ENCODE peak calls at places on chromosomes 3 and 15, in four cellular contexts. I is HepG2, D is GM12878, O is H1. C is an unnamed sample.

GRCh38 chr15:100099976-100100375 is 241.8 kb downstream of the ADAMTS17 start:
- DNase-seq in I (no peak), D (no peak), O (no peak), C (no peak)

GRCh38 chr15:73320619-73321180 is 48.1 kb downstream of the HCN4 start:
- DNase-seq in I (no peak), D (no peak), O (no peak), C (no peak)

GRCh38 chr3:179107617-179108016 is 36.0 kb upstream of the ZMAT3 start:
- DNase-seq in I (no peak), D (no peak), O (no peak), C (no peak)

GRCh38 chr15:38252481-38253311 is at the start of gene SPRED1:
- DNase-seq in I (peak; percentile 14), D (no peak), O (no peak), C (no peak)

GRCh38 chr3:177126015-177126773 is 71.1 kb downstream of the TBL1XR1 start:
- DNase-seq in I (no peak), D (no peak), O (no peak), C (no peak)

GRCh38 chr3:64152100-64152499 is 73.2 kb downstream of the PRICKLE2 start:
- DNase-seq in I (no peak), D (no peak), O (no peak), C (no peak)

GRCh38 chr15:51280838-51281237 is 57.6 kb downstream of the CYP19A1 start:
- DNase-seq in I (no peak), D (no peak), O (no peak), C (no peak)

GRCh38 chr3:146200461-146201220 is 39.7 kb upstream of the PLOD2 start:
- DNase-seq in I (no peak), D (no peak), O (no peak), C (no peak)

GRCh38 chr3:188152660-188153497 is 1.1 kb upstream of the LPP start:
- DNase-seq in I (no peak), D (no peak), O (peak; percentile 64), C (peak; percentile 76)

GRCh38 chr3:127049390-127049789 is 66.5 kb downstream of the PLXNA1 start:
- DNase-seq in I (no peak), D (no peak), O (no peak), C (peak; percentile 36)

GRCh38 chr15:37891754-37892368 is 42.6 kb upstream of the TMCO5A start:
- DNase-seq in I (peak; percentile 23), D (no peak), O (no peak), C (peak; percentile 11)

GRCh38 chr3:197541756-197542539 is 13.8 kb downstream of the BDH1 start:
- DNase-seq in I (no peak), D (no peak), O (no peak), C (no peak)

GRCh38 chr3:13135251-13135810 is 62.1 kb upstream of the IQSEC1 start:
- DNase-seq in I (no peak), D (no peak), O (no peak), C (no peak)
- TF ChIP-seq YY1 in I (no peak), D (no peak), O (no peak), C (no peak)

DNA sequence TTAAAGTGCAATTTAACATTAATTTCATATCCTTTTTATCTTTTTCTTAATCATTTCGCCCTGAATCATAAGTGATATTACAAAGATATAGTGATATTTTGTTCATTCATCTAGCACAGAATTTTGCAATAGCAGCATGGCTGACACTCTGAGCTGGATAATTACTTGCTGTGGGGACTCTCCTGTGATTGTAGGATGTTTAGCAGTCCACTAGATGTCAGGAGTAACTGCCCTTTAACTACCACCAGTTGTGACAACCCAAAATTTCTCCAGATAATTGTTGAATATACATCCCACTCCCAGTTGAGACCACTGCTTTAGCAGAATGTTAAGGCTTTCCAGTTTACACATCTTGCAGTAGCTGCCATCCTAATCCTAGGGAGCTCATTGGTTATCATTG is 196.8 kb upstream of the MBNL1 start:
- DNase-seq in I (peak; percentile 19), D (no peak), O (no peak), C (peak; percentile 5)
- TF ChIP-seq SUZ12 in I (no peak), D (no peak), O (no peak), C (no peak)

DNA sequence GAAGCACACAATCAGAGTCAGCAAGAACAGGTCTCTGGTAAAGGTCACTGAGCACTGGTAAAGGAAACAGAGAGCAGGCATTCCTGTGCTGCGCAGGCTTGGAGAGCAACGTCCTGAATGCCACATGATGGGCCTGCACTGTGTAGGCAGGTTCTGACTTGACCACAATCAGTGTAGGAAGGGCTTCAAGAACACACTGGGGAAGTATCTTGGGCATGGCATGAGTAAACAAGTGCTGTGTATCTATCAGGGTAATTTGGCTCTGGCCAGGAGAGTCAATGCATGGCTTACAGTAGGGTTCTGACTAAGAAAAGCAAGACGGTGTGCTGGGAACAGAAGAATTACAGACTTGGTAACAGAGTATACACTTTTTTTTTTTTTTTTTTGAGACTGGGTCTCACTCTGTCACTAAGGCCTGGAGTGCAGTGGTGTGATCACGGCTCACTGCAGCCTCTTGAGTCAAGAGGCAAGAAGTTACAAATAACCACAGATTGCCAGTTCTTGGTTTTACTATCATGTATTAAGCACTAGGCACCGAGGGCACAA is 30.6 kb downstream of the TBC1D2B start:
- DNase-seq in I (no peak), D (no peak), O (no peak), C (no peak)
- H3K4me1 ChIP-seq in I (peaks cover 19% of the 10 kb centered on the region), D (peaks cover 54% of the 10 kb centered on the region), O (peaks cover 4% of the 10 kb centered on the region), C (peaks cover under 1% of the 10 kb centered on the region)

GRCh38 chr3:184918741-184919140 is 106.8 kb downstream of the VPS8 start:
- DNase-seq in I (no peak), D (no peak), O (no peak), C (no peak)

GRCh38 chr3:184924547-184924946 is 112.6 kb downstream of the VPS8 start:
- DNase-seq in I (no peak), D (no peak), O (no peak), C (no peak)
- TF ChIP-seq YY1 in I (no peak), D (no peak), O (no peak), C (no peak)

GRCh38 chr3:141407043-141407442 is 38.7 kb downstream of the ZBTB38 start:
- DNase-seq in I (no peak), D (no peak), O (no peak), C (no peak)
- TF ChIP-seq SUZ12 in I (no peak), D (no peak), O (no peak), C (no peak)

GRCh38 chr15:85959573-85959972 is 120.1 kb upstream of the AGBL1 start:
- DNase-seq in I (no peak), D (no peak), O (no peak), C (no peak)

GRCh38 chr15:85960381-85960780 is 119.3 kb upstream of the AGBL1 start:
- DNase-seq in I (no peak), D (no peak), O (no peak), C (no peak)

GRCh38 chr15:85967553-85967952 is 112.1 kb upstream of the AGBL1 start:
- DNase-seq in I (no peak), D (no peak), O (no peak), C (no peak)

GRCh38 chr15:85963262-85963760 is 116.4 kb upstream of the AGBL1 start:
- DNase-seq in I (no peak), D (no peak), O (no peak), C (no peak)

DNA sequence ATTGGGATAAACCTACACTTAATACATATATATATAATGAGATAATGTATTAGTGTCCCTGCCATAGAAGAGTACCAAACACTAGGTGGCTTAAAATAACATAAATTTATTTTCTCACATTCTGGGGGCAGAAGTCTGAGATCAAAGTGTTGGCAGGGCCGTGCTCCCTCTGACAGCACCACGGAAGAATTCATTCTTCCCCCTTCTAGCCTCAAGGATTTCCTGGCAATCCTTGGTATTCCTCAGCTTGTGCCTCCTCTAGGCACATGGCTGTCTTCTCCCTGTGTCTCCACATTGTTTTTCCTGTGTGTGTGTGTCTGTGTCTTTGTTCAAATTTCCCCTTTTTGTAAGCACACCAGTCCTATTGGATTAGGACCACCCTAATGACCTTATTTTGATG is 115.2 kb upstream of the AGBL1 start:
- DNase-seq in I (no peak), D (no peak), O (no peak), C (no peak)
- H3K4me1 ChIP-seq in I (no peaks in the 10 kb centered on the region), D (no peaks in the 10 kb centered on the region), O (no peaks in the 10 kb centered on the region), C (no peaks in the 10 kb centered on the region)

C was measured in NT2/D1.